ENCODE peak calls at places on chromosomes 1 and 21, in six cellular contexts. L is cardiac muscle cell, M is WTC11, P is foreskin fibroblast, Q is lower lobe of right lung, O is keratinocyte. S is an unnamed sample.

GRCh38 chr1:208238710-208239517 is 5.3 kb downstream of the PLXNA2 start:
- DNase-seq in P (peak), L (peak), M (peak), Q (no peak), O (no peak), S (peak)

GRCh38 chr1:60914982-60915381 is 167.4 kb upstream of the NFIA start:
- DNase-seq in L (no peak), P (no peak), O (no peak), Q (no peak), M (no peak), S (no peak)

GRCh38 chr21:28230559-28230958 is 762.1 kb downstream of the LTN1 start:
- DNase-seq in Q (no peak), P (peak), O (no peak), L (peak), M (no peak), S (no peak)

GRCh38 chr1:28594661-28595411 is 2.8 kb downstream of the RAB42 start:
- DNase-seq in M (peak), O (peak), Q (no peak), P (no peak), L (no peak), S (no peak)

GRCh38 chr21:36321325-36322082 is 1.5 kb downstream of the MORC3 start:
- DNase-seq in Q (no peak), L (peak), P (peak), M (no peak), O (no peak), S (no peak)

GRCh38 chr1:182446033-182446669 is 3.8 kb upstream of the RGSL1 start:
- DNase-seq in Q (no peak), M (peak), L (peak), O (no peak), P (peak), S (no peak)

GRCh38 chr1:200646515-200646914 is 23.2 kb downstream of the DDX59 start:
- DNase-seq in Q (no peak), O (no peak), L (no peak), P (no peak), M (no peak), S (no peak)

GRCh38 chr1:111948209-111949131 is 41.0 kb downstream of the KCND3 start:
- DNase-seq in M (no peak), L (peak), O (peak), P (peak), Q (no peak), S (peak)

GRCh38 chr1:239997160-239997514 is 94.5 kb upstream of the FMN2 start:
- DNase-seq in Q (no peak), M (no peak), P (peak), L (no peak), O (no peak), S (no peak)
- TF ChIP-seq CTCF in Q (no peak), M (no peak), P (no peak), L (no peak), O (no peak), S (no peak)

GRCh38 chr1:116907351-116907750 is 2.4 kb upstream of the PTGFRN start:
- DNase-seq in O (no peak), L (no peak), Q (no peak), M (no peak), P (no peak), S (no peak)

GRCh38 chr1:116908266-116908665 is 1.4 kb upstream of the PTGFRN start:
- DNase-seq in Q (no peak), O (no peak), P (no peak), M (no peak), L (no peak), S (no peak)

GRCh38 chr1:116909511-116910378 is at the start of gene PTGFRN:
- DNase-seq in P (peak), M (peak), Q (peak), L (peak), O (no peak), S (peak)

GRCh38 chr1:116910379-116911165 is 856 bp downstream of the PTGFRN start:
- DNase-seq in L (peak), Q (peak), O (no peak), P (peak), M (peak), S (peak)

GRCh38 chr1:116908821-116909510 is 750 bp upstream of the PTGFRN start:
- DNase-seq in L (no peak), O (no peak), M (peak), Q (no peak), P (no peak), S (no peak)
- TF ChIP-seq CTCF in L (no peak), O (no peak), M (no peak), Q (no peak), P (no peak), S (no peak)

DNA sequence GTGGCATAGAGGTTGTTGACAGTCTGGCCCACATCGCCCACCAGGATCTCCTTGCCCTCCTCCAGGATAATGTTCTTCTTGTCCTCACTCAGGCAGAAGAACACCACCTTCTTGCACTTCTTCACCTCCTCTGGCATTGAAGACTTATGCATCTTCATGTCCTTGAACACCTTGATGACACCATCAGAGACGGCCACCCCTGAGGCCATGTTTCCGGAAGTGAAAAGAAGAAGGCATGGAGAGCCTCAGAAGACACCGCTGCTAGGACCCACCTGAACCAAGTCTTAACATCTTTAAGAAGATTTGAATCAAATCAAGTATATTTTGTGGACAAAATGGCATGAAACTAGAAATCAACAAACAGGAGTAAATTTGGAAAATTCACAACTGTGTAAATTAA is 56.2 kb downstream of the C1orf185 start:
- DNase-seq in P (no peak), M (no peak), L (no peak), O (no peak), Q (no peak), S (no peak)
- TF ChIP-seq CTCF in P (no peak), M (no peak), L (no peak), O (no peak), Q (no peak), S (no peak)

GRCh38 chr1:150429805-150430204 is 57.4 kb upstream of the TARS2 start:
- DNase-seq in Q (no peak), M (no peak), P (peak), O (no peak), L (peak), S (no peak)
- TF ChIP-seq CTCF in Q (peak), M (no peak), P (no peak), O (no peak), L (peak), S (no peak)

DNA sequence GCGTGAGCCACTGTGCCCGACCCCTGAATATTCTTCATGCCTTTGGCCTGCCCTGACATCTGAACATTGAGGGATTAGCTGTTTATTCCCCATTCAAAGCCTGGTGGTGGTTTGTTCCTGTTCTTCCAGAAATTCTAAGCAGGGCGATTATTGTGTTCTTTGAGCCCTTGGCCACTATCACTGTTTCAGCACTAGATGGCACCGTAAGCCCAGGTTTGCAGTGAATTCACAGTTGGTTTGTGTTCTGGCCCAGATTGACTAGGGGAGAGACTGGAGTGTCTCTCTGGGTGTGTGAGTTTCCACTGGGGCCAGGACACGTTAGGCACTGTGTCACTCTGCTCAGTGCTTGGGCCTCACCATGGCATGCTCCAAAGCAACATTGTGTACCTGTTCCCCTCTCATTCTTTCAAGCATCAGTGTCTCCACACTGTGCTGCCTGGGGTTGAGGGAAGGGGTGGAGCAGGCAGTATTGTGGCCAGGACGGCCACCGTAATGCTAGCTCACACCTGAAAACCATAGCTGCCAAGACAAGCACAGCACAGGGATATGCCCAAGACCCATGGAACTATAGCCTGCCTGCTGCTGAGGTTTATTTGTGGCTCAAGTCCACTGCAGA is 52.7 kb downstream of the PKN2 start:
- DNase-seq in Q (no peak), L (peak), O (peak), M (peak), P (peak), S (no peak)
- TF ChIP-seq CTCF in Q (peak), L (peak), O (peak), M (peak), P (peak), S (no peak)

DNA sequence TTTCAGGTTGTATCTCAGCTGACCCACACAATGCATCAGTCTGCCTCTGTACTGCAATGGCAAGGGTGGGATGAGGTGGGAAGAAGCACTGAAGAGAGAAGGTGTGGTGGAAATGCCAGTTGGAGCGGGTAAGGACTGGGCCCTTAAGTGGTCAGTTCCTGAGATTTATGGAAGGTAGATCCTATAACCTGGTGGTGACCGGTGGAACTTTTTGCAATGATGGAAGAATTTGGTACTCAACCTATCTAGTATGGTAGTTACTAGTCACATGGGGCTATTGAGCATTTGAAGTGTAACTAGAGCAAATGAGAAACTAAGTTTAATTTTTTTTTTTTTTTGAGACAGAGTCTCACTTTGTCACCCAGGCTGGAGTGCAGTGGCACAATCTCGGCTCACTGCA is 8.2 kb upstream of the HPCAL4 start:
- DNase-seq in L (no peak), O (no peak), P (no peak), Q (no peak), M (no peak), S (peak)
- TF ChIP-seq CTCF in L (no peak), O (no peak), P (no peak), Q (no peak), M (no peak), S (no peak)

DNA sequence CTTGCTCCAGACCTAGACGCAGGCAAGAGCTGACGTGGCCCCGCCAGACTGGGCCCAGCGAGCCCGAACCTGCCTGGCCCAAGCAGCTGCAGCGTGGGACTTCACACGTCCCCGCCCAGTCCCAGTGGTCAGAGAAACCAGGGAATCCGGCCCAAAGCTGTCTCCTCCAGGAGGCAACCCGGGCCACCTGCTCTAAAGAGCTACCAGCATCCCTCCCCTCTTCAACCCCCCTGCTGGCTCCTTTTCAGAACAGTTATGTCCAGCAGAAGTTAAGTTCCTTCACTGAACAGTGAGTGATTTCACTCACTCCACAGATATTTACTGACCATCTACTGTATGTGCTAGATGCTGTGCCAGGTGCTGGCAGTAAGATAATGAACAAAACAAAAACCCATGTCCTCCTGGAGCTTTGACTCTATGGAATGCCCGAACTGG is 2.1 kb upstream of the EFNA1 start:
- DNase-seq in P (no peak), M (peak), O (peak), L (no peak), Q (no peak), S (no peak)
- TF ChIP-seq CTCF in P (no peak), M (no peak), O (no peak), L (no peak), Q (no peak), S (no peak)

DNA sequence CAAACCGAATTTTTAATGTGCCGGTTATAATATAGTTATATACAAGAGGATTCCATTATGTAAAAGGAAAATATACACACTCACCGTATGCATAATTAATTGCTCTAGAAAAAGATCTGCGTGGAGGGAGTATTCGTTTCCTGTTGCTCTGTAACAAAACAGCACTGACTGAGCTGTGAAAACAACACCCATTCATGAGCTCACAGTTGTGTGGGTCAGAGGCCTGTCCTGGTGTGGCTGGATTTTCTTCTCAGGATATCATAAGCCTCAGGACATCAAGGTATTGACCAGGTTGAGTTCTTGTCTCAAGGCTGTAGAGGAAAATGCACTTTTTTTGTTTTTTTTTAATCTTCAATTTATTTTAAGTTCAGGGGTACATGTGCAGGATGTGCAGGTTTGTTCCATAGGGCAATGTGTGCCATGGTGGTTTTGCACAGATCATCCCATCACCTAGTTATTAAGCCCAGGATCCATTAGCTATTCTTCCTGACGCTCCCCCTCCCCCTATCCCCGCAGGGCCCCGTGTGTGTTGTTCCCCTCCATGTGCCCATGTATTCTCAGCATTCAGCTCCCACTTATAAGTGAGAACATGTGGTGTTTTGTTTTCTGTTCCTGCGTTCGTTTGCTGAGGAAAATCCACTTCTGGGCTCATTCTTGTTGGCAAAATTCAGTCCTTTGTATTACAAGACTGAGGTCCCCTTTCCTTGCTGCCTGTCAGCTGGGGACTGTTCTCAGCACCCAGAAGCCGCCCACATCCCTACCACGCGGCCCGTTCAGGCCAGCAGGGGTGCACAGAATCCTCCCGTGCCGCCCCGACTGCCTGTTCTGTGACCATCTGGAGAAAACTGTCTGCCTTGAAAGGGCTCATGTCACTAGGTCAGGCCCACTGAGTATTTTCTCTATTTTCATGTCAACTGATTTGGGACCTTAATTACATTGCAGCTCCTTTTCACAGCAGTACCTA is 87.4 kb upstream of the ERRFI1 start:
- DNase-seq in Q (no peak), L (no peak), P (peak), O (no peak), M (no peak), S (no peak)
- TF ChIP-seq CTCF in Q (no peak), L (no peak), P (no peak), O (no peak), M (no peak), S (no peak)

GRCh38 chr1:3244539-3245315 is 175.7 kb downstream of the PRDM16 start:
- DNase-seq in Q (no peak), O (no peak), P (no peak), L (no peak), M (no peak), S (no peak)
- TF ChIP-seq CTCF in Q (no peak), O (no peak), P (no peak), L (no peak), M (no peak), S (no peak)

GRCh38 chr21:18164933-18165332 is 79.7 kb upstream of the CHODL start:
- DNase-seq in L (no peak), M (no peak), Q (no peak), P (no peak), O (no peak), S (no peak)
- TF ChIP-seq CTCF in L (no peak), M (no peak), Q (no peak), P (no peak), O (peak), S (no peak)